ENCODE peak calls at places on chromosomes 6 and 20, in six cellular contexts. C is fibroblast of lung, R is sigmoid colon, T is fibroblast of pulmonary artery, O is MM.1S, L is RWPE1. W is an unnamed sample.

GRCh38 chr20:41095110-41095969 is 42.0 kb upstream of the PLCG1 start:
- DNase-seq in C (peak), R (peak), T (peak), O (peak), L (peak), W (peak)

GRCh38 chr20:17571153-17571527 is 1.3 kb downstream of the DSTN start:
- DNase-seq in C (peak), R (no peak), T (no peak), O (peak), L (no peak), W (no peak)

GRCh38 chr6:32819729-32820128 is 2.9 kb upstream of the HLA-DOB start:
- DNase-seq in C (peak), R (no peak), T (peak), O (no peak), L (peak), W (peak)

GRCh38 chr6:89585156-89585555 is 53.4 kb downstream of the LYRM2 start:
- DNase-seq in C (peak), R (no peak), T (peak), O (no peak), L (no peak), W (no peak)

GRCh38 chr6:17527076-17527475 is 73.0 kb upstream of the FAM8A1 start:
- DNase-seq in C (no peak), R (no peak), T (no peak), O (no peak), L (no peak), W (no peak)

GRCh38 chr6:43817192-43817591 is 47.2 kb downstream of the VEGFA start:
- DNase-seq in C (no peak), R (no peak), T (peak), O (peak), L (no peak), W (peak)

GRCh38 chr6:44298055-44298803 is 14.9 kb downstream of the AARS2 start:
- DNase-seq in C (no peak), R (no peak), T (no peak), O (no peak), L (no peak), W (peak)

GRCh38 chr6:137237413-137238170 is 18.4 kb upstream of the IFNGR1 start:
- DNase-seq in C (peak), R (no peak), T (peak), O (no peak), L (peak), W (no peak)

GRCh38 chr20:2835331-2835796 is 5.1 kb downstream of the PCED1A start:
- DNase-seq in C (no peak), R (no peak), T (no peak), O (no peak), L (no peak), W (no peak)

GRCh38 chr20:50191065-50191565 is 485 bp downstream of the CEBPB start:
- DNase-seq in C (no peak), R (no peak), T (no peak), O (peak), L (peak), W (peak)

GRCh38 chr6:132252113-132252512 is 149.2 kb downstream of the MOXD1 start:
- DNase-seq in C (no peak), R (no peak), T (no peak), O (no peak), L (no peak), W (no peak)

GRCh38 chr6:164133095-164133494 is 718.6 kb downstream of the QKI start:
- DNase-seq in C (peak), R (no peak), T (peak), O (no peak), L (no peak), W (no peak)

GRCh38 chr6:118776607-118777549 is 117.1 kb upstream of the ASF1A start:
- DNase-seq in C (peak), R (no peak), T (peak), O (peak), L (peak), W (peak)

GRCh38 chr6:129186988-129187387 is 304.1 kb downstream of the LAMA2 start:
- DNase-seq in C (peak), R (no peak), T (peak), O (no peak), L (peak), W (peak)

GRCh38 chr6:142377112-142377848 is 75.5 kb downstream of the ADGRG6 start:
- DNase-seq in C (peak), R (no peak), T (peak), O (no peak), L (peak), W (no peak)

GRCh38 chr6:55528624-55529023 is 50.4 kb downstream of the HMGCLL1 start:
- DNase-seq in C (peak), R (no peak), T (peak), O (peak), L (peak), W (peak)

GRCh38 chr6:5851261-5851757 is 155.4 kb downstream of the NRN1 start:
- DNase-seq in C (peak), R (no peak), T (peak), O (peak), L (peak), W (no peak)

GRCh38 chr6:32709625-32710024 is 31.6 kb upstream of the HLA-DQA2 start:
- DNase-seq in C (no peak), R (no peak), T (no peak), O (no peak), L (no peak), W (no peak)

GRCh38 chr20:22716824-22717351 is 132.5 kb upstream of the FOXA2 start:
- DNase-seq in C (no peak), R (no peak), T (peak), O (no peak), L (no peak), W (peak)

GRCh38 chr20:34001378-34001777 is 7.7 kb downstream of the RALY start:
- DNase-seq in C (peak), R (no peak), T (no peak), O (no peak), L (no peak), W (no peak)

GRCh38 chr20:63857751-63858392 is 3.4 kb upstream of the ABHD16B start:
- DNase-seq in C (no peak), R (no peak), T (peak), O (no peak), L (no peak), W (peak)

GRCh38 chr20:35171753-35172433 is at the start of gene PROCR:
- DNase-seq in C (peak), R (peak), T (peak), O (no peak), L (peak), W (peak)

GRCh38 chr20:60100780-60101179 is 142.6 kb downstream of the CDH26 start:
- DNase-seq in C (no peak), R (no peak), T (no peak), O (peak), L (no peak), W (no peak)

GRCh38 chr6:152721956-152722355 is 24.3 kb downstream of the MYCT1 start:
- DNase-seq in C (no peak), R (no peak), T (no peak), O (no peak), L (no peak), W (no peak)

GRCh38 chr6:152720964-152721363 is 23.3 kb downstream of the MYCT1 start:
- DNase-seq in C (peak), R (no peak), T (peak), O (no peak), L (peak), W (no peak)

GRCh38 chr6:152716322-152716721 is 18.6 kb downstream of the MYCT1 start:
- DNase-seq in C (no peak), R (no peak), T (no peak), O (no peak), L (no peak), W (no peak)
- TF ChIP-seq CTCF in C (no peak), R (no peak), T (peak), O (no peak), L (no peak), W (no peak)

GRCh38 chr6:111776236-111777189 is 96.7 kb downstream of the FYN start:
- DNase-seq in C (peak), R (no peak), T (no peak), O (no peak), L (no peak), W (no peak)

GRCh38 chr6:111775145-111775936 is 97.9 kb downstream of the FYN start:
- DNase-seq in C (peak), R (no peak), T (no peak), O (no peak), L (no peak), W (no peak)

GRCh38 chr6:111779031-111779430 is 94.2 kb downstream of the FYN start:
- DNase-seq in C (no peak), R (no peak), T (no peak), O (no peak), L (no peak), W (no peak)

GRCh38 chr6:111779660-111780059 is 93.6 kb downstream of the FYN start:
- DNase-seq in C (no peak), R (no peak), T (no peak), O (no peak), L (no peak), W (no peak)

DNA sequence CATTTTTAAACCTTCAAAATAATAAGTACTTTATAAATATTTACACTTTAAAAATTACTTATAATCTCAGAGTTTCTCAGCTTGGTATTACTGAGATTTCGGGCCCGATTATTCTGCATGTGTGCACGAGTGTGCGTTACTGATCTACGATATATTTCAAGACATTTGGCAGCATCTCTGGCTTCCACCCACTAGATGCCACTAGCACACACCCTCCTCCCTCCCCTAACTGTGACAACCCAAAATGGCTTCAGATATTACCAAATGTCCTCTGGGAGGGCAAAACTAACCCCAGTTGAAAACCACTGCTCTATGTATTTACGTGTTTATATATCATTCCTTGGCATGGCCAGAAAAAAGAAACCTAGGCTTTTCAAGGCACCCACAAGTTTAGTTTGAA is 95.9 kb downstream of the FYN start:
- DNase-seq in C (no peak), R (no peak), T (no peak), O (no peak), L (no peak), W (peak)
- TF ChIP-seq CTCF in C (no peak), R (no peak), T (no peak), O (no peak), L (no peak), W (peak)

DNA sequence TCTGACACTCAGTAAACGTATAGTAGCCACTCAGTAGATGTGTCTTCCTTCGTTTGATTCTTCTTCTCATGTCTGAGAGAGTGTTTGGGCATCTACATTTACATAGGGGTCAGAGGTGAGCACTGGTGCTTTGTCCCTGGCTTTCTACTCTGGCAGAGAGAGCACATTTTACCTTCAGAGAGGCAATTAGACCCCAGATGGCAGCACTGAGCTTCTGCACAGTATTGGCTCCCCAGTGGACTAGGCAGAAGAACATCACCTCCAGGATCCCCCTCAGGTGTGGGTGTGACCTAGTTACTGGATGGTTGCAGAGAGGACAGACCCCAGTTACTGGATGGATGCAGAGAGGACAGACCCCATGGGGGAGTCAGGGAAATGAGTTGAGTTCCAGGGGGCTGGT is 327.2 kb downstream of the DHX35 start:
- DNase-seq in C (no peak), R (no peak), T (no peak), O (peak), L (no peak), W (peak)
- TF ChIP-seq CTCF in C (no peak), R (no peak), T (no peak), O (peak), L (no peak), W (peak)

GRCh38 chr6:153553627-153554026 is 422.5 kb upstream of the RGS17 start:
- DNase-seq in C (no peak), R (no peak), T (peak), O (peak), L (no peak), W (peak)
- TF ChIP-seq CTCF in C (peak), R (no peak), T (peak), O (peak), L (no peak), W (peak)

GRCh38 chr6:16239090-16239797 is 857 bp downstream of the GMPR start:
- DNase-seq in C (peak), R (peak), T (peak), O (peak), L (peak), W (peak)
- TF ChIP-seq CTCF in C (peak), R (peak), T (peak), O (no peak), L (peak), W (peak)

GRCh38 chr6:40328376-40328987 is 258.7 kb downstream of the LRFN2 start:
- DNase-seq in C (no peak), R (no peak), T (no peak), O (peak), L (peak), W (no peak)
- TF ChIP-seq CTCF in C (peak), R (no peak), T (peak), O (peak), L (peak), W (peak)

GRCh38 chr6:106747139-106747538 is 117.8 kb downstream of the QRSL1 start:
- DNase-seq in C (no peak), R (no peak), T (no peak), O (no peak), L (peak), W (no peak)

GRCh38 chr6:106750146-106750900 is 120.9 kb downstream of the QRSL1 start:
- DNase-seq in C (no peak), R (no peak), T (no peak), O (no peak), L (no peak), W (no peak)

GRCh38 chr6:106749611-106750010 is 120.2 kb downstream of the QRSL1 start:
- DNase-seq in C (no peak), R (no peak), T (no peak), O (no peak), L (no peak), W (no peak)

GRCh38 chr6:106746660-106747059 is 117.3 kb downstream of the QRSL1 start:
- DNase-seq in C (peak), R (no peak), T (peak), O (no peak), L (peak), W (no peak)

DNA sequence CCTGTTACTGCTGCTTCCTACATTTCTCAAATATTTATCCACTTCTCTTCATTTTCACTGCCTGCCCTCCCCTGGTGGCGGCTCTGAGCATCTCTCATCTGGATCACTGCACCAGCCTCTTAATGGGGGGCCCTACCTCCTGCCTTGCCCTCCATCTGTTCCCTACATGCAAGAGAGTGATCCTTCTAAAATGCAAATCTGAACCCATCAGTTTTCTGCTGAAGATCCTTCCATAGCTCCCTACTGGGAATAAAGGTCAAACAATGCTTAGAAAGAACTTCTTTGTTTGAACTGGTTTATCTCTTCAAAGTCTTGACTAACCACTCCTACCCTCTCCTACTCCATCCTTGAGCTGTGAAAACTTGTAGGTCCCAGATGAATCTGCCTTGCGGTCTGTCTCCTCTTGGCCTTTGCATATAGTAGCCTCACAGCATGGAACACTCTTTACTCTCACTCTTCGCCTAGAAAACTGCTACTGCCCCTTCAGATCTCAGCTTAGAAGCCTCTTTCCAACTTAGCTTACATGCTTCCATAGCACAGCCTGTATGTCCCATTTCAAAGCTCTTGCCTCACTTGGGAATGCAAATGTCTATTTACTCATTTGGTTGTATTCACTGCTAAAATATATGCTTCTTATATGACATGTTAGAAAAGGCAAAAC is 119.3 kb downstream of the QRSL1 start:
- DNase-seq in C (no peak), R (no peak), T (no peak), O (no peak), L (no peak), W (no peak)
- TF ChIP-seq CTCF in C (no peak), R (no peak), T (no peak), O (no peak), L (no peak), W (no peak)

DNA sequence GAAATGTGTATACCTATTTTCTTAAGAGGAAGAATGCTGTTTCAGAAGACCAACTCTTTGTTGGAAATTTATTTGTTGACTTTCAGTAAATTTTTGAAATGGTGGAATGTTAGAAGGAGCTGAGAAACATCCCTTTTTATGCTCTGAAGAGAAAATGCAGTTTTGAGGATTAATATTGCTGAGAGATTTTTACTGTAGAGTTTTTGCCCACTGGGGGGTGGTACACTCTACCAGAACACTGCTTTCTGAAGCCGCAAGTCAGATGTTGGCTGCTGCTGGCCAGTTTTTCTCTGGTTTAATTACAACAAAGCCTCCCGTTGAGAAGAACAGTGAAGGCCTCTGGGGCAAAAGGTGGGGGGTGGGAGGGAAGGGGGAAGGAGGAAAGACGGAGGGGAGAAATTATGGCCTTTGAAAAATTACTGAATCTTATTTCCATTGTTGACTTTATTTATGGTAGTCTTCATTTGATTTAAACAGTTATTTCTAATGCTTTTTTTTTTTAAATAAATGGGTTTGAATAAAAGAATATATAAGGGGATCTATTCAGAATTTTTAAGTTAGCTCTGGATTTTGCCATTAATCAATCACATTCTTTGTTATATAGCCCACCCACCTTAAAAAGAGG is 3.0 kb downstream of the FLRT3 start:
- DNase-seq in C (peak), R (peak), T (peak), O (peak), L (peak), W (peak)
- TF ChIP-seq CTCF in C (peak), R (peak), T (peak), O (peak), L (peak), W (peak)

DNA sequence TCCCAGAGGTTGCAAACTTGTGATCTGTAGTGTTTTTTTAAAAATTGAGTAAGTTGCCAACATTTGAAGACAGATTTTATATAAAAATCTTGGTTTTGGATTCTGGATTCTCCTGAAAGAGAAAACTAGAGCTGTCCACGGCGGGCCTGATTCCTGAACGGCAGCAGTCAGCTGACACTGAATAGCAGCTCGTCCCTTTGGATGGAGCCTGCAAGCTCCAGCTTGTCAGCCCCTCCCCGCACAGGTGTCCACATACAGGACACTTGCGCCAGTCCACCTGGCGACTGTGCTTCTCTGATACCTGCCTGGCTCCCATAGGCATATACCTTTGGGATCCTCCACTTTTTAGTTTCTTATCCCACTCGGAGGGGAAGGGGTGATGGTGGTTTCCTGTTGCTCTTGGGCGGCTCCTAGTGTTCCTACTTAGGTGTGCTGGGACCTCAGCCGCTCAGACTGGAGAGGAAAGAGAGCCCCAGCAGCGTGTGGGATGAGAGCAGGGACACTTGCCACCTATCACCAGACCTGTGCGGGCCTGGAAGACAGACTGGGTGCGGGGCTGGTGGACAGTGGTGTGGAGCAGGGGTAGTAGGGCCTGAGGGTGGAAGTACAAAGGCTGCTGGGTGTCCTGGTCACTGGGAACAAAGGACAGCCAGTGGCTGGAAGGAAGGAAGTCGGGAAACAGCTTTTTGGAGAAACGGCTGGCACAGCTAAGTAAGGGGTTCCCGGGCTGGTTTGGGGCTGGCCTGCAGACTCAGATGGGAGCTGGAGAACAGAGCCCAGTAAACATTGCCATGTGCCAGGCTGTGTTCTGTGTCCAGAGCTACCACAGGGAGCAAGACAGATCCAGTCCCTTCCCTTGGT is 18.3 kb downstream of the GHRH start:
- DNase-seq in C (no peak), R (no peak), T (no peak), O (no peak), L (no peak), W (no peak)
- TF ChIP-seq CTCF in C (peak), R (no peak), T (no peak), O (no peak), L (no peak), W (no peak)

W was measured in NB4.